ENCODE peak calls at places on chromosomes 4 and X, in nine cellular contexts. K is activated naive CD8-positive, alpha-beta T cell treated with anti-CD3 and anti-CD28 coated beads, Interleukin-2, amount 50 U/mL, for 24 hours; M is aorta; H is COR-L47; A is posterior cingulate gyrus; U is psoas muscle; J is PC-3; R is tibial artery; P is HFFc6. B is an unnamed sample.

GRCh38 chr4:38449506-38450174 is 214.4 kb upstream of the KLF3 start:
- DNase-seq in K (no peak), M (no peak), H (no peak), A (no peak), U (no peak), J (no peak), R (no peak), P (peak), B (peak)

GRCh38 chr4:145766273-145766672 is 86.3 kb downstream of the C4orf51 start:
- DNase-seq in K (no peak), M (no peak), H (no peak), A (no peak), U (no peak), J (no peak), R (no peak), P (no peak), B (no peak)

GRCh38 chr4:39151120-39151713 is 31.1 kb upstream of the WDR19 start:
- DNase-seq in K (no peak), M (no peak), H (no peak), A (no peak), U (no peak), J (no peak), R (no peak), P (peak), B (no peak)

GRCh38 chrX:40152706-40153334 is 55.1 kb upstream of the BCOR start:
- DNase-seq in K (no peak), M (peak), H (peak), A (no peak), U (peak), J (peak), R (peak), P (no peak), B (no peak)

GRCh38 chr4:56241500-56241899 is 145.8 kb downstream of the AASDH start:
- DNase-seq in K (no peak), M (no peak), H (no peak), A (no peak), U (no peak), J (no peak), R (no peak), P (no peak), B (no peak)

GRCh38 chr4:80125252-80126177 is 52.5 kb upstream of the ANTXR2 start:
- DNase-seq in K (peak), M (no peak), H (peak), A (no peak), U (no peak), J (peak), R (no peak), P (peak), B (no peak)

GRCh38 chrX:28549839-28550238 is 37.4 kb upstream of the IL1RAPL1 start:
- DNase-seq in K (no peak), M (no peak), H (no peak), A (no peak), U (no peak), J (peak), R (no peak), P (no peak), B (peak)

GRCh38 chrX:155841232-155841631 is 39.9 kb upstream of the VAMP7 start:
- DNase-seq in K (no peak), M (no peak), H (no peak), A (no peak), U (no peak), J (no peak), R (no peak), P (no peak), B (no peak)

GRCh38 chr4:67581208-67581857 is 22.8 kb downstream of the STAP1 start:
- DNase-seq in K (no peak), M (no peak), H (no peak), A (no peak), U (no peak), J (no peak), R (no peak), P (no peak), B (no peak)

GRCh38 chr4:159484861-159485260 is 382.0 kb downstream of the RAPGEF2 start:
- DNase-seq in K (no peak), M (no peak), H (no peak), A (no peak), U (no peak), J (peak), R (no peak), P (no peak), B (peak)

GRCh38 chrX:63812826-63813225 is 27.8 kb upstream of the ARHGEF9 start:
- DNase-seq in K (no peak), M (no peak), H (no peak), A (no peak), U (no peak), J (no peak), R (no peak), P (no peak), B (no peak)

GRCh38 chr4:185307136-185307950 is 88.4 kb downstream of the LRP2BP start:
- DNase-seq in K (no peak), M (no peak), H (peak), A (no peak), U (no peak), J (peak), R (no peak), P (no peak), B (peak)

GRCh38 chrX:68717196-68717595 is 69.7 kb downstream of the STARD8 start:
- DNase-seq in K (no peak), M (no peak), H (no peak), A (no peak), U (no peak), J (no peak), R (no peak), P (no peak), B (no peak)

GRCh38 chr4:55358668-55359067 is 12.6 kb downstream of the SRD5A3 start:
- DNase-seq in K (no peak), M (no peak), H (no peak), A (no peak), U (no peak), J (peak), R (no peak), P (peak), B (peak)

GRCh38 chr4:73181231-73181630 is 77.4 kb downstream of the ANKRD17 start:
- DNase-seq in K (no peak), M (no peak), H (no peak), A (no peak), U (no peak), J (no peak), R (no peak), P (no peak), B (no peak)

GRCh38 chr4:73257995-73258667 is 467 bp downstream of the ANKRD17 start:
- DNase-seq in K (no peak), M (peak), H (peak), A (no peak), U (no peak), J (peak), R (peak), P (peak), B (peak)

B was measured in trophoblast cell.